ENCODE peak calls at places on chromosomes 2 and 18, in ten cellular contexts. I is ELF-1; G is HEK293T; Z is A172; Y is naive B cell; S is NCI-H1417; J is activated effector memory CD4-positive, alpha-beta T cell treated with Interleukin-2 at 50 U/mL for 16 hours; V is foreskin melanocyte; P is foreskin fibroblast; X is fibroblast of lung. A is an unnamed sample.

GRCh38 chr2:204863351-204863750 is 318.1 kb downstream of the PARD3B start:
- DNase-seq in I (no peak), G (no peak), Z (no peak), Y (no peak), S (no peak), J (no peak), V (no peak), P (no peak), X (no peak), A (no peak)

GRCh38 chr2:71385008-71385407 is 53.4 kb downstream of the ZNF638 start:
- DNase-seq in I (no peak), G (no peak), Z (peak; percentile 27), Y (no peak), S (no peak), J (no peak), V (peak; percentile 81), P (peak; percentile 86), X (peak; percentile 94), A (no peak)

GRCh38 chr2:58984731-58985130 is 743.6 kb upstream of the FANCL start:
- DNase-seq in I (no peak), G (no peak), Z (peak; percentile 8), Y (no peak), S (no peak), J (no peak), V (no peak), P (no peak), X (no peak), A (no peak)

GRCh38 chr2:79573895-79574674 is 61.2 kb downstream of the CTNNA2 start:
- DNase-seq in I (no peak), G (no peak), Z (no peak), Y (no peak), S (no peak), J (no peak), V (no peak), P (no peak), X (no peak), A (no peak)

GRCh38 chr2:238929242-238930081 is 81.6 kb downstream of the TWIST2 start:
- DNase-seq in I (no peak), G (no peak), Z (peak; percentile 38), Y (no peak), S (no peak), J (no peak), V (peak; percentile 34), P (peak; percentile 78), X (peak; percentile 62), A (no peak)

GRCh38 chr2:232418466-232419244 is 12.0 kb downstream of the ALPG start:
- DNase-seq in I (peak; percentile 67), G (no peak), Z (no peak), Y (no peak), S (peak; percentile 70), J (no peak), V (no peak), P (peak; percentile 35), X (peak; percentile 5), A (no peak)

GRCh38 chr18:5380581-5380980 is 85.1 kb upstream of the ZBTB14 start:
- DNase-seq in I (no peak), G (no peak), Z (no peak), Y (no peak), S (no peak), J (no peak), V (no peak), P (no peak), X (no peak), A (no peak)

GRCh38 chr2:241018051-241018891 is 19.9 kb downstream of the SNED1 start:
- DNase-seq in I (peak; percentile 1), G (no peak), Z (peak; percentile 46), Y (no peak), S (no peak), J (no peak), V (no peak), P (no peak), X (no peak), A (no peak)

GRCh38 chr2:85549826-85550225 is 10.9 kb downstream of the MAT2A start:
- DNase-seq in I (peak; percentile 32), G (no peak), Z (peak; percentile 72), Y (no peak), S (no peak), J (no peak), V (no peak), P (peak; percentile 97), X (peak; percentile 97), A (no peak)

GRCh38 chr2:1731963-1732768 is 12.1 kb downstream of the PXDN start:
- DNase-seq in I (no peak), G (no peak), Z (no peak), Y (no peak), S (no peak), J (no peak), V (no peak), P (peak; percentile 94), X (peak; percentile 95), A (no peak)

A was measured in NCI-H146.